ENCODE peak calls at places on chromosomes 3 and 15, in nine cellular contexts. O, H, U, R, L, D, K, F and Q are unnamed samples.

GRCh38 chr15:42037650-42038049 is 16.8 kb upstream of the PLA2G4E start:
- DNase-seq in R (no peak), D (no peak), O (no peak), U (no peak), K (no peak), L (no peak), H (no peak), F (no peak), Q (no peak)

GRCh38 chr3:197956626-197956988 is 3.4 kb upstream of the LMLN start:
- DNase-seq in D (no peak), H (no peak), R (no peak), U (no peak), F (no peak), O (no peak), L (peak; percentile 30), K (no peak), Q (no peak)

GRCh38 chr3:121690777-121691405 is 30.2 kb upstream of the HCLS1 start:
- DNase-seq in L (no peak), U (no peak), K (no peak), R (no peak), D (no peak), H (no peak), F (no peak), O (no peak), Q (no peak)

GRCh38 chr3:169390741-169391300 is 272.7 kb downstream of the MECOM start:
- DNase-seq in O (no peak), R (no peak), H (no peak), K (no peak), D (no peak), L (no peak), F (peak; percentile 17), U (no peak), Q (no peak)

GRCh38 chr3:146218880-146219866 is 31.7 kb downstream of the PLSCR4 start:
- DNase-seq in K (peak; percentile 36), H (no peak), U (no peak), O (no peak), L (peak; percentile 58), D (peak; percentile 2), F (peak; percentile 46), R (peak; percentile 50), Q (no peak)

GRCh38 chr3:96622878-96623277 is 191.5 kb upstream of the EPHA6 start:
- DNase-seq in U (no peak), D (no peak), K (no peak), H (no peak), R (no peak), F (no peak), L (no peak), O (no peak), Q (no peak)

GRCh38 chr3:196486263-196486662 is 17.3 kb downstream of the RNF168 start:
- DNase-seq in H (no peak), O (no peak), F (no peak), D (no peak), R (peak; percentile 8), K (peak; percentile 8), U (no peak), L (peak; percentile 50), Q (no peak)

GRCh38 chr15:43880406-43881184 is 53.8 kb downstream of the WDR76 start:
- DNase-seq in L (no peak), K (no peak), R (peak; percentile 30), D (no peak), H (no peak), U (no peak), O (no peak), F (no peak), Q (peak; percentile 13)

GRCh38 chr3:158094235-158094916 is 11.8 kb downstream of the SHOX2 start:
- DNase-seq in H (no peak), O (no peak), K (no peak), R (no peak), F (no peak), U (no peak), L (peak; percentile 27), D (no peak), Q (no peak)

GRCh38 chr3:64440498-64440897 is 215.2 kb upstream of the PRICKLE2 start:
- DNase-seq in H (no peak), R (peak; percentile 67), D (no peak), K (peak; percentile 82), L (no peak), F (peak; percentile 15), U (peak; percentile 98), O (no peak), Q (no peak)

GRCh38 chr3:72169561-72170472 is 384.9 kb upstream of the PROK2 start:
- DNase-seq in K (no peak), U (no peak), R (no peak), O (no peak), L (no peak), H (no peak), D (no peak), F (no peak), Q (no peak)

GRCh38 chr15:64629063-64629462 is 146.3 kb downstream of the RBPMS2 start:
- DNase-seq in R (no peak), K (no peak), D (no peak), O (no peak), L (no peak), F (no peak), U (no peak), H (no peak), Q (no peak)

GRCh38 chr3:178002113-178002512 is 534.1 kb upstream of the KCNMB2 start:
- DNase-seq in H (no peak), D (no peak), R (no peak), F (no peak), L (no peak), U (no peak), O (no peak), K (no peak), Q (no peak)

GRCh38 chr3:171309906-171310359 is 150.3 kb downstream of the TNIK start:
- DNase-seq in D (no peak), H (no peak), F (no peak), K (peak; percentile 89), O (no peak), L (no peak), R (peak; percentile 80), U (no peak), Q (no peak)

GRCh38 chr3:42996633-42997075 is 17.5 kb downstream of the GASK1A start:
- DNase-seq in K (no peak), U (no peak), L (no peak), R (no peak), D (no peak), O (no peak), H (no peak), F (no peak), Q (peak; percentile 27)

GRCh38 chr3:154931484-154931883 is 148.6 kb upstream of the MME start:
- DNase-seq in D (no peak), K (peak; percentile 29), H (no peak), U (no peak), O (no peak), F (no peak), L (no peak), R (peak; percentile 81), Q (no peak)

GRCh38 chr15:74780983-74781672 is 752 bp upstream of the CSK start:
- DNase-seq in H (peak; percentile 71), R (peak; percentile 49), L (peak; percentile 72), O (no peak), D (no peak), F (peak; percentile 69), K (peak; percentile 86), U (no peak), Q (no peak)

GRCh38 chr15:49982586-49982985 is 136.4 kb downstream of the ATP8B4 start:
- DNase-seq in O (no peak), R (no peak), L (no peak), D (no peak), F (no peak), H (no peak), K (peak; percentile 76), U (no peak), Q (no peak)

GRCh38 chr3:65138531-65138930 is 450.7 kb upstream of the ADAMTS9 start:
- DNase-seq in F (no peak), U (no peak), H (no peak), L (no peak), R (no peak), K (no peak), O (no peak), D (no peak), Q (no peak)

GRCh38 chr3:46215810-46216414 is 7.8 kb upstream of the CCR1 start:
- DNase-seq in L (no peak), F (no peak), D (no peak), K (peak; percentile 6), O (no peak), R (peak; percentile 44), H (no peak), U (no peak), Q (no peak)